ENCODE peak calls at places on chromosomes 13 and 19, in ten cellular contexts. Q is esophagus squamous epithelium; I is ascending aorta; B is head of caudate nucleus; N is iris pigment epithelial cell; Y is left ventricle myocardium inferior; X is activated CD4-positive, alpha-beta T cell treated with anti-CD3 and anti-CD28 coated beads, Interleukin-2, amount 50 U/mL, for 48 hours; O is WTC11; U is NCI-H446; F is nephron progenitor cell. G is an unnamed sample.

GRCh38 chr13:36531746-36532486 is 99.6 kb downstream of the CCNA1 start:
- DNase-seq in Q (no peak), I (no peak), B (no peak), N (peak), Y (no peak), X (no peak), O (no peak), U (no peak), F (no peak), G (no peak)

GRCh38 chr19:31770220-31770619 is 421.0 kb upstream of the TSHZ3 start:
- DNase-seq in Q (no peak), I (no peak), B (no peak), N (no peak), Y (no peak), X (no peak), O (no peak), U (no peak), F (no peak), G (no peak)

GRCh38 chr13:114310961-114311360 is 3.3 kb upstream of the CHAMP1 start:
- DNase-seq in Q (no peak), I (no peak), B (no peak), N (peak), Y (no peak), X (no peak), O (no peak), U (no peak), F (no peak), G (no peak)

GRCh38 chr19:4555657-4556561 is 3.6 kb downstream of the SEMA6B start:
- DNase-seq in Q (no peak), I (no peak), B (no peak), N (no peak), Y (no peak), X (no peak), O (peak), U (no peak), F (peak), G (peak)

GRCh38 chr13:20940083-20940482 is 37.5 kb upstream of the XPO4 start:
- DNase-seq in Q (no peak), I (no peak), B (no peak), N (peak), Y (no peak), X (no peak), O (no peak), U (no peak), F (no peak), G (no peak)

GRCh38 chr13:80814541-80814940 is 473.6 kb upstream of the SPRY2 start:
- DNase-seq in Q (no peak), I (no peak), B (no peak), N (peak), Y (no peak), X (no peak), O (no peak), U (no peak), F (no peak), G (no peak)

GRCh38 chr19:53537126-53537522 is 821 bp upstream of the ZNF331 start:
- DNase-seq in Q (no peak), I (no peak), B (no peak), N (no peak), Y (no peak), X (no peak), O (no peak), U (no peak), F (no peak), G (no peak)

GRCh38 chr13:112370311-112370710 is 5.8 kb upstream of the SPACA7 start:
- DNase-seq in Q (no peak), I (no peak), B (no peak), N (no peak), Y (no peak), X (no peak), O (no peak), U (no peak), F (no peak), G (no peak)

GRCh38 chr19:56403764-56404704 is at the start of gene ZNF583:
- DNase-seq in Q (peak), I (peak), B (peak), N (peak), Y (peak), X (peak), O (peak), U (peak), F (peak), G (peak)

GRCh38 chr13:62320129-62320724 is 904.6 kb upstream of the PCDH20 start:
- DNase-seq in Q (no peak), I (no peak), B (no peak), N (peak), Y (no peak), X (no peak), O (no peak), U (peak), F (no peak), G (peak)

GRCh38 chr13:97892717-97893116 is 60.8 kb upstream of the IPO5 start:
- DNase-seq in Q (no peak), I (no peak), B (no peak), N (peak), Y (no peak), X (no peak), O (no peak), U (no peak), F (no peak), G (no peak)

GRCh38 chr13:49421391-49421790 is 22.5 kb downstream of the CAB39L start:
- DNase-seq in Q (no peak), I (no peak), B (no peak), N (peak), Y (no peak), X (peak), O (peak), U (no peak), F (no peak), G (no peak)

GRCh38 chr19:55206664-55207500 is 2.4 kb downstream of the PTPRH start:
- DNase-seq in Q (no peak), I (peak), B (peak), N (peak), Y (peak), X (peak), O (peak), U (peak), F (peak), G (peak)

GRCh38 chr19:4144666-4145261 is 8.7 kb upstream of the CREB3L3 start:
- DNase-seq in Q (no peak), I (no peak), B (no peak), N (no peak), Y (no peak), X (no peak), O (no peak), U (no peak), F (no peak), G (peak)

GRCh38 chr19:2167896-2168618 is 4.3 kb downstream of the DOT1L start:
- DNase-seq in Q (peak), I (peak), B (peak), N (peak), Y (peak), X (peak), O (no peak), U (no peak), F (no peak), G (no peak)

GRCh38 chr19:12293771-12294307 is 844 bp downstream of the ZNF44 start:
- DNase-seq in Q (peak), I (peak), B (peak), N (peak), Y (peak), X (peak), O (peak), U (no peak), F (peak), G (peak)

GRCh38 chr13:44013666-44014291 is 134.1 kb downstream of the LACC1 start:
- DNase-seq in Q (no peak), I (no peak), B (peak), N (peak), Y (no peak), X (no peak), O (no peak), U (peak), F (no peak), G (peak)

GRCh38 chr19:21569497-21569870 is 64.1 kb downstream of the ZNF429 start:
- DNase-seq in Q (no peak), I (no peak), B (peak), N (peak), Y (peak), X (peak), O (no peak), U (no peak), F (no peak), G (no peak)

GRCh38 chr19:2977001-2977685 is at the start of gene TLE6:
- DNase-seq in Q (peak), I (peak), B (peak), N (peak), Y (peak), X (peak), O (peak), U (peak), F (peak), G (peak)

GRCh38 chr13:76992548-76993001 is 694 bp downstream of the CLN5 start:
- DNase-seq in Q (no peak), I (no peak), B (peak), N (peak), Y (no peak), X (peak), O (peak), U (no peak), F (peak), G (no peak)

GRCh38 chr13:30725331-30726085 is 9.8 kb upstream of the ALOX5AP start:
- DNase-seq in Q (no peak), I (no peak), B (no peak), N (no peak), Y (no peak), X (no peak), O (no peak), U (peak), F (no peak), G (no peak)

GRCh38 chr13:98672947-98673545 is 79.4 kb downstream of the SLC15A1 start:
- DNase-seq in Q (no peak), I (peak), B (peak), N (peak), Y (peak), X (peak), O (peak), U (peak), F (peak), G (peak)

GRCh38 chr19:3055741-3056453 is 6.4 kb downstream of the TLE5 start:
- DNase-seq in Q (no peak), I (no peak), B (no peak), N (no peak), Y (no peak), X (no peak), O (peak), U (peak), F (no peak), G (no peak)

GRCh38 chr19:28820289-28820688 is 392.7 kb downstream of the UQCRFS1 start:
- DNase-seq in Q (no peak), I (no peak), B (no peak), N (no peak), Y (no peak), X (no peak), O (no peak), U (no peak), F (no peak), G (no peak)

GRCh38 chr19:42254083-42254849 is 662 bp downstream of the ERF start:
- DNase-seq in Q (no peak), I (no peak), B (peak), N (peak), Y (peak), X (peak), O (peak), U (peak), F (peak), G (no peak)

GRCh38 chr13:112722433-112723250 is 32.8 kb downstream of the ATP11A start:
- DNase-seq in Q (no peak), I (no peak), B (no peak), N (peak), Y (peak), X (no peak), O (no peak), U (no peak), F (no peak), G (peak)

GRCh38 chr19:45046355-45046754 is 7.5 kb downstream of the CLASRP start:
- DNase-seq in Q (no peak), I (no peak), B (no peak), N (no peak), Y (no peak), X (no peak), O (no peak), U (no peak), F (no peak), G (no peak)

GRCh38 chr19:18232540-18233223 is 6.4 kb upstream of the PDE4C start:
- DNase-seq in Q (no peak), I (no peak), B (no peak), N (no peak), Y (no peak), X (no peak), O (peak), U (peak), F (no peak), G (no peak)

GRCh38 chr19:51690359-51691121 is 2.6 kb upstream of the SPACA6 start:
- DNase-seq in Q (no peak), I (no peak), B (peak), N (peak), Y (peak), X (peak), O (peak), U (peak), F (peak), G (peak)

GRCh38 chr13:110119943-110120905 is 186.7 kb downstream of the COL4A1 start:
- DNase-seq in Q (no peak), I (no peak), B (no peak), N (peak), Y (no peak), X (no peak), O (no peak), U (no peak), F (no peak), G (no peak)

GRCh38 chr13:60226507-60226906 is 62.8 kb upstream of the DIAPH3 start:
- DNase-seq in Q (no peak), I (no peak), B (no peak), N (peak), Y (no peak), X (no peak), O (peak), U (no peak), F (peak), G (no peak)